ENCODE peak calls at places on chromosomes 12 and 14, in five cellular contexts. O is A549, H is mammary epithelial cell, T is lung, S is left ventricle myocardium inferior. Z is an unnamed sample.

GRCh38 chr12:122976648-122976975 is 1.6 kb downstream of the OGFOD2 start:
- DNase-seq in O (no peak), H (no peak), T (no peak), S (no peak), Z (no peak)

GRCh38 chr12:46461459-46461858 is 88.9 kb upstream of the SLC38A2 start:
- DNase-seq in O (no peak), H (no peak), T (no peak), S (peak), Z (no peak)

GRCh38 chr14:68217891-68218290 is 398.3 kb downstream of the RAD51B start:
- DNase-seq in O (no peak), H (no peak), T (no peak), S (no peak), Z (no peak)

GRCh38 chr12:126668538-126668937 is 1598.4 kb upstream of the TMEM132C start:
- DNase-seq in O (peak), H (peak), T (no peak), S (no peak), Z (no peak)

GRCh38 chr12:11980133-11980532 is 90.6 kb upstream of the BCL2L14 start:
- DNase-seq in O (no peak), H (no peak), T (no peak), S (no peak), Z (no peak)

GRCh38 chr12:121170581-121171260 is 38.0 kb downstream of the P2RX7 start:
- DNase-seq in O (no peak), H (peak), T (no peak), S (no peak), Z (no peak)

GRCh38 chr12:98154850-98155249 is 360.5 kb upstream of the TMPO start:
- DNase-seq in O (peak), H (peak), T (no peak), S (no peak), Z (no peak)

GRCh38 chr14:36941783-36942521 is 230.5 kb downstream of the SLC25A21 start:
- DNase-seq in O (peak), H (peak), T (peak), S (peak), Z (peak)

GRCh38 chr14:39581474-39581873 is 149.2 kb upstream of the FBXO33 start:
- DNase-seq in O (no peak), H (no peak), T (no peak), S (no peak), Z (no peak)

GRCh38 chr12:101042211-101042610 is 167.8 kb downstream of the SLC5A8 start:
- DNase-seq in O (no peak), H (no peak), T (no peak), S (no peak), Z (no peak)
- H3K4me3 ChIP-seq in O (no peak), H (no peak), T (no peak), S (no peak), Z (no peak)

GRCh38 chr12:57260366-57260765 is 9.4 kb upstream of the STAC3 start:
- DNase-seq in O (no peak), H (no peak), T (no peak), S (no peak), Z (no peak)
- H3K27ac ChIP-seq in O (no peak), H (no peak), T (no peak), S (peak), Z (no peak)

GRCh38 chr14:69325646-69326265 is 65.8 kb downstream of the GALNT16 start:
- DNase-seq in O (no peak), H (no peak), T (no peak), S (no peak), Z (no peak)
- TF ChIP-seq CTCF in O (no peak), H (peak), T (no peak), S (no peak), Z (no peak)

GRCh38 chr12:2054091-2055018 is 1.6 kb downstream of the CACNA1C start:
- DNase-seq in O (no peak), H (no peak), T (no peak), S (no peak), Z (no peak)
- H3K4me3 ChIP-seq in O (no peak), H (no peak), T (peak), S (peak), Z (peak)

DNA sequence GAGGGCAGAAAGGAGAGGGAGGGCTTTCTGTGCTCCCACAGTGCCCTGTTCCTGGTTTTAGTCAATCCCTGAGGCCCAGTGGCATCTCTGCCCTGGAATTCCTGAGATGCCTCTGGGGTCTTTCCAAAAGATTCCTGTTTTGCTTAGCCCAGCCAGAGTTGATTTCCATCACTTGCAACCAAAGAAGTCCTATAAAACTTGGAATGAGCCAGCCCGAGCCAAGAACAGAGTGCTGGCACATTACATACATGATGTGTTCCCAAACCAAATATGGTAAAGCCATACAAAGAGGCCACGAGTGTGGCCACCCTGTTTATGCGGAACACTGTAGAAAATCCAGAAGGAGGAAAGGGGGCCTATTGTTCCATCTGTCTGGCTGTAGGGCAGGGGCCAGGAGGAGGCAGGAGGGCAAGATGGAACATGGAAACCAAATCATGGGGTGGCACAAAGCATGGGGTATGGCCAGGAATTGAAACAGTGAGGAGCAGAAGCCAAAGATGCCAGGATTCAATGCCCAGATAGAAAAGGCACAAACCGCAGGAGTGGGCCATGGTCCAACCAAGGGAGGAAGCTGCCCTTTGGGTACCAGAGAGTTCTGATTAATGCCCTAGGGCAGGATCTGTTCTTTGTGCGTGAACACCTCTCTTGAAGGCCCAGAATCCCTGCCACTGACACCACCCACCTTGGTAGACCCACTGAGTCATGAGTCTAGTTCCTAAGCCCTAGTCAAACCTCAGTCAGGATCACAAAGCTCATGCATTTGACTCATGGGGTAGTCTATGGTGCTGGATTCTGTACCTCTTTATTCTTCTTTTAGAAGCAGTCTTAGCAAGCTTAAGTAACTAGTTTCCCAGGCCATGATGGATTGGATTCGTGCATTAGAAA is 75.2 kb downstream of the LRRC74A start:
- DNase-seq in O (no peak), H (peak), T (no peak), S (no peak), Z (no peak)
- H3K27ac ChIP-seq in O (peak), H (no peak), T (peak), S (no peak), Z (peak)

DNA sequence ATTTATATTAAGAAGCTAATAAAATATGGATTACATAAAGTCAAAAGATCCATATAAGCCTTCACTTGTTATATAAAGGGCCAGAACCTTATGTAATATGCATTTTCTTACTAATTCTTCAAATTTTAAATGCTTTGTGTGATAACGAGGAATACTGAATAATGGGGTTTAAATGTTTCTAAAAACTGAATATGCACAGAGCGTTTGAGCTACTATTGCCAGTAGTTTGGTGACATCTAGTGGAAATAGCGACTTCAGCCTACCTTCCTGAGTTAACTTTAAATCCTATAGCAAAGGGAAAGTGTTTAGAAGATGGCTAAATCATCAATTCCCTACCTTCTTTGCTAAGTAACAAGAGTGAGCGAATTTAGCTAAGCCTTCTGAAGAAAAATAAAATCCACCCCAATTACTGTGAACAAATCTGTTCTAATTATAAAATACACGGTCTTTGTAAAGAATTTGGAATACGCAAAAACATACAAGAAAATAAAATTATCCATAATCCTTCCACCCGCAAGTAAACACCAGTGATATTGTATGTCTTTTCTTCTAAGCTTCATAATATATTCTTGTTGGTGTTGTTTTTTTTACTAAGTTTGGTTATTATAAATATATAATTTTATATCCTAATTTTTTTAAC is 115.5 kb upstream of the G2E3 start:
- DNase-seq in O (peak), H (peak), T (no peak), S (no peak), Z (no peak)
- TF ChIP-seq CTCF in O (peak), H (peak), T (no peak), S (peak), Z (no peak)

DNA sequence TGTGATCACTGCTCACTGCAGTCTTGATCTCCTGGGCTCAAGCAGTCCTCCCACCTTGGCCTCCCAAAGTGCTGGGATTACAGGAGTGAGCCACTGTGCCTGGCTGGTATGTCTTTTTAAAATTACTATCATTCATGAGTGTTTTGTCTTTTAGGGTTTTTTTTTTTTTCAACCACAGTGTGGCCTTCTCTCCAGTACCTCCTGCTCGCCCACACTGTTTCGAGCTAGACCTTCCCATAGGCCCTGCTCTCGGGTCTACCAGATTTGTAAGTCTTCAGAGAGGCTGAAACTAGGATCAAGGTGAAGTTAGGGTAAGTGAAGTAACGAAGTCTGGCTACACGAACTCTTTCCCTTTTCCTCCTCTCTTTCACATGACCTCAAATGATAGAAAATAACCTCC is 1.5 kb downstream of the BIN2 start:
- DNase-seq in O (no peak), H (no peak), T (no peak), S (no peak), Z (no peak)
- H3K4me3 ChIP-seq in O (no peak), H (no peak), T (no peak), S (no peak), Z (no peak)

GRCh38 chr14:54627325-54627717 is 60.4 kb downstream of the SAMD4A start:
- DNase-seq in O (no peak), H (no peak), T (no peak), S (no peak), Z (no peak)
- H3K27ac ChIP-seq in O (no peak), H (no peak), T (peak), S (peak), Z (peak)

DNA sequence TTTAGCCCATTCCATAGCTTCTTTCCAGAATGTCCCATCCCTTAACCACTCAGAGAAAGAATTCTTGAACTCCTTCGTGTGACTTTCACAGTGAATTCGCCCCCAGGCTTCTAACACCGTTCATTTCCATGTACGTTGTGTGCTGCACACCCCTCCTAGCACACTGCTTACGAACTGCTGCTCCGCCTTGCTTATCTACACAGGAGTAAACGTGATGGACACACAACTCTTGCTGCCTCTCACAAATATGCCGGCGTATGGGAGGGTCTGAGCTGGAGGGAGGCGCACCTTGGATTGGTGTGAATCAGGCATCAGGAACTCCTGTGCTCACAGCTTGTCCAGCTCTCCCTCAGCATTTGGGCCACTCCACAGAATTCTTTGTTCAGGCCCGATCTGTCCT is 3.9 kb upstream of the ADGRD1 start:
- DNase-seq in O (no peak), H (no peak), T (no peak), S (no peak), Z (no peak)
- TF ChIP-seq CTCF in O (no peak), H (no peak), T (no peak), S (no peak), Z (no peak)

GRCh38 chr12:107847430-107847829 is 72.9 kb downstream of the ASCL4 start:
- DNase-seq in O (no peak), H (no peak), T (no peak), S (no peak), Z (no peak)

GRCh38 chr12:107845226-107845979 is 70.9 kb downstream of the ASCL4 start:
- DNase-seq in O (no peak), H (no peak), T (no peak), S (no peak), Z (no peak)

GRCh38 chr12:107843351-107844311 is 69.1 kb downstream of the ASCL4 start:
- DNase-seq in O (no peak), H (no peak), T (no peak), S (no peak), Z (no peak)

GRCh38 chr12:107845980-107846659 is 71.6 kb downstream of the ASCL4 start:
- DNase-seq in O (no peak), H (peak), T (no peak), S (no peak), Z (no peak)

DNA sequence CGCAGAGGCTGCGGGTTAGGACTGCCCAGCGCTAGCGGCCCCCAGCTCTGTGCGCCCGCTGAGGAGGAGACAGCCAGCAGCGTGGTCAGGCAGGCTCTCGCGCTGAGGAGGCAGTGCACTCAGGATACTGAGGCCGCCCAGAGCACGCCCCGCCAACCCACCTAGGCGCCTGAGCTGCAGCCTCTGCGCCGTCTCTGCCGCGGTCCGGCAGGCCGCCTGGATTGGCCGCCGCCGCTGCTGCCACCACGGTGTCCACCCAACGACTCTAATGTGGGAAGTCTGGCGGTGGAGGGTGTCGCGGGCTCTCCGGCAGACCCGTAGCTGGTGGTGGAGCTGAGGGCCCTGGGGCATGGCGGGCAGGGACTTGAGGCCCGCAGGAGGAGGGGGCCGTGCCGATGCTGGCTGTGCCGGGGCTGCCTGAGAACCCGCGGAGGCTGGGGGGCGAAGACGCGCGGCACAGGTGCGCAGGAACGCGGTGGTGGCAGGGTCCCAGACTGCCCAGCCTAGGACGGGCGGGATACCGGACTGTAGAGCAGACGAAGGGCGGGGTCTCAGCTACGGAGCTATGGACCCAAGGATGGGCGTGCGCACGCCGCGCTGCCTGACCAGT is 69.9 kb downstream of the ASCL4 start:
- DNase-seq in O (no peak), H (no peak), T (no peak), S (no peak), Z (no peak)
- H3K4me3 ChIP-seq in O (no peak), H (no peak), T (peak), S (peak), Z (peak)